ENCODE peak calls at places on chromosomes 13 and 19, in six cellular contexts. K is dorsolateral prefrontal cortex; W is AG04449; U is tibial artery; V is Calu3; G is CD4-positive, alpha-beta T cell. Y is an unnamed sample.

GRCh38 chr19:46493236-46494114 is 2.2 kb downstream of the PNMA8B start:
- DNase-seq in K (no peak), W (no peak), U (no peak), V (no peak), G (peak), Y (no peak)

GRCh38 chr13:39509616-39510015 is 93.4 kb downstream of the LHFPL6 start:
- DNase-seq in K (no peak), W (no peak), U (no peak), V (no peak), G (no peak), Y (no peak)

GRCh38 chr19:16141043-16141442 is 2.4 kb upstream of the HSH2D start:
- DNase-seq in K (no peak), W (no peak), U (no peak), V (no peak), G (no peak), Y (no peak)

GRCh38 chr13:64928704-64929499 is 2301.2 kb downstream of the PCDH9 start:
- DNase-seq in K (no peak), W (peak), U (no peak), V (no peak), G (no peak), Y (no peak)

GRCh38 chr13:79802389-79803140 is 321.6 kb downstream of the NDFIP2 start:
- DNase-seq in K (no peak), W (no peak), U (no peak), V (no peak), G (no peak), Y (no peak)

GRCh38 chr13:78022164-78022877 is 103.7 kb upstream of the EDNRB start:
- DNase-seq in K (no peak), W (no peak), U (peak), V (no peak), G (peak), Y (no peak)

GRCh38 chr13:110393761-110394160 is 86.7 kb downstream of the COL4A2 start:
- DNase-seq in K (no peak), W (no peak), U (no peak), V (no peak), G (no peak), Y (no peak)

GRCh38 chr19:47239610-47240296 is 8.8 kb upstream of the BBC3 start:
- DNase-seq in K (peak), W (no peak), U (no peak), V (peak), G (peak), Y (peak)

GRCh38 chr13:68938639-68939038 is 1169.0 kb upstream of the ATXN8OS start:
- DNase-seq in K (no peak), W (no peak), U (no peak), V (no peak), G (no peak), Y (no peak)

GRCh38 chr13:100828226-100828625 is 153.6 kb upstream of the TMTC4 start:
- DNase-seq in K (no peak), W (no peak), U (no peak), V (no peak), G (no peak), Y (no peak)

GRCh38 chr13:111789011-111789410 is 277.9 kb upstream of the SOX1 start:
- DNase-seq in K (no peak), W (no peak), U (no peak), V (no peak), G (no peak), Y (no peak)

GRCh38 chr19:49908480-49909420 is 12.1 kb upstream of the IL4I1 start:
- DNase-seq in K (no peak), W (no peak), U (no peak), V (no peak), G (no peak), Y (no peak)

GRCh38 chr19:34235425-34235940 is 18.9 kb upstream of the GARRE1 start:
- DNase-seq in K (no peak), W (no peak), U (no peak), V (no peak), G (no peak), Y (no peak)

GRCh38 chr13:21673592-21674270 is 2.9 kb downstream of the FGF9 start:
- DNase-seq in K (no peak), W (no peak), U (no peak), V (peak), G (peak), Y (peak)

GRCh38 chr13:28650284-28650683 is 8.6 kb upstream of the POMP start:
- DNase-seq in K (no peak), W (no peak), U (no peak), V (no peak), G (no peak), Y (no peak)

GRCh38 chr13:60583911-60584753 is 187.1 kb downstream of the TDRD3 start:
- DNase-seq in K (no peak), W (peak), U (peak), V (no peak), G (no peak), Y (no peak)

GRCh38 chr13:64371461-64371860 is 2858.7 kb downstream of the PCDH9 start:
- DNase-seq in K (no peak), W (no peak), U (no peak), V (no peak), G (no peak), Y (no peak)

GRCh38 chr13:45121421-45121820 is 1.1 kb downstream of the GTF2F2 start:
- DNase-seq in K (no peak), W (no peak), U (no peak), V (no peak), G (no peak), Y (no peak)

GRCh38 chr19:31675187-31675913 is 326.1 kb upstream of the TSHZ3 start:
- DNase-seq in K (no peak), W (peak), U (no peak), V (no peak), G (no peak), Y (no peak)

GRCh38 chr19:28577199-28577598 is 635.8 kb downstream of the UQCRFS1 start:
- DNase-seq in K (no peak), W (no peak), U (no peak), V (no peak), G (no peak), Y (no peak)

GRCh38 chr13:80048802-80049201 is 292.1 kb downstream of the SPRY2 start:
- DNase-seq in K (peak), W (peak), U (peak), V (peak), G (peak), Y (peak)

GRCh38 chr13:88926890-88927502 is 1255.8 kb downstream of the SLITRK5 start:
- DNase-seq in K (no peak), W (no peak), U (no peak), V (no peak), G (no peak), Y (no peak)

GRCh38 chr19:51564791-51565190 is 6.3 kb upstream of the ZNF175 start:
- DNase-seq in K (no peak), W (no peak), U (no peak), V (no peak), G (no peak), Y (no peak)

GRCh38 chr19:19554074-19555023 is 16.3 kb downstream of the CILP2 start:
- DNase-seq in K (no peak), W (no peak), U (no peak), V (peak), G (peak), Y (peak)

GRCh38 chr19:8526345-8527062 is 12.5 kb upstream of the ZNF414 start:
- DNase-seq in K (peak), W (peak), U (peak), V (peak), G (no peak), Y (peak)

GRCh38 chr13:99528547-99528946 is 27.3 kb downstream of the TM9SF2 start:
- DNase-seq in K (no peak), W (no peak), U (no peak), V (no peak), G (peak), Y (no peak)
- TF ChIP-seq CTCF in K (peak), W (no peak), U (no peak), V (no peak), G (peak), Y (peak)

GRCh38 chr19:18010149-18010548 is 2.2 kb downstream of the ARRDC2 start:
- DNase-seq in K (no peak), W (no peak), U (no peak), V (no peak), G (no peak), Y (no peak)
- TF ChIP-seq CTCF in K (no peak), W (no peak), U (no peak), V (no peak), G (no peak), Y (no peak)

GRCh38 chr19:3039641-3040077 is 10.6 kb upstream of the TLE2 start:
- DNase-seq in K (no peak), W (no peak), U (no peak), V (no peak), G (no peak), Y (no peak)
- TF ChIP-seq CTCF in K (no peak), W (no peak), U (no peak), V (no peak), G (no peak), Y (no peak)

DNA sequence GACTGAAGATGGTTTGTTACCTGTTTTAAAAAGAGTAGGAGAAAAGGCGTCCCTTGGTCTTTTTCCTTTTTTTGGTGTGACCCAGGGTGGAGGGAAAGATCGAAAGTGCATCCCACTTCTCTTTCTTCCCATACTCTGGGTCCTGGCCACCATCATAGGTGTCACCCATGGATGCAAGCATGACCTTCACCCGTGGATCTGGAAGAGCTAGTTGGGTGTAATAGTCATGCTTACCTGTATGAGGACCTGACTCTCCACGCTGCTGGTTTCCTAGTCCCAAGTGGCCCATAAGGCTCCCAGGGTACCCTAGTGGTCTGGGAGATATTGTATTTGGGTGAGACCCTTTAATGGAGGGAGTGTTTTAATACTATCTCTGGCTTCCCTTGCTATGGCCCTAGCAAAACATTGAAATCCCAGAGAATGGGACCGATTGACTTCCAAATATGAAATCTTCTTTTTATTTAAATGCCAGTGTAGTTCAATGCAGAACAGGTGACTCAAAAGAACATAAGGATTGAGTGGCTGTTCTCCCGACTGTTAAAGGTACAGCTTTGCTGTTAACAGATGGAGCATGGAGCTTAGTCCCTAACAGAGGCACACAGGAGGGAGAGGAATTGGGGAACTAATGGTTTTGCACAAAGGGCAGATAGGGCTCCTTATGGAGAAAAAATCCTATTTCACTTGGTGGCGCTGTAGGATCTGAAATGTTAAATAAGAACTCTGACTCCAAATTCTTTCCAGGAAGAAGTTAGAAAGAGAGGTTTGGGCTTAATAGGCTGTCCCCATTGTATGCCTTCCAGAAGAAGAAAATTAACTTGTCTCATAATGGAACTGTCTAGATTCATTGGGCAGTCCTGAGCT is 7.0 kb upstream of the ZNF550 start:
- DNase-seq in K (no peak), W (no peak), U (no peak), V (no peak), G (no peak), Y (no peak)
- TF ChIP-seq CTCF in K (no peak), W (no peak), U (no peak), V (no peak), G (no peak), Y (no peak)